ENCODE peak calls at places on chromosome 18, in seven cellular contexts. One of them, this sample, is unnamed.

GRCh38 chr18:39462436-39462835 is 1896.8 kb upstream of the CELF4 start:
- DNase-seq in lower lobe of right lung: no peak
- DNase-seq in GM13976: no peak
- DNase-seq in tibial artery: no peak
- DNase-seq in activated CD8-positive, alpha-beta memory T cell treated with anti-CD3 and anti-CD28 coated beads for 24 hours: no peak
- DNase-seq in nephron progenitor cell: no peak
- DNase-seq in activated CD4-positive, CD25-positive, alpha-beta regulatory T cell treated with anti-CD3 and anti-CD28 coated beads, Interleukin-2, amount 50 U/mL, for 72 hours: no peak
- DNase-seq in this sample: no peak

GRCh38 chr18:48932822-48933510 is 17.8 kb downstream of the SMAD7 start:
- DNase-seq in lower lobe of right lung: no peak
- DNase-seq in GM13976: no peak
- DNase-seq in tibial artery: peak; percentile 75
- DNase-seq in activated CD8-positive, alpha-beta memory T cell treated with anti-CD3 and anti-CD28 coated beads for 24 hours: no peak
- DNase-seq in nephron progenitor cell: no peak
- DNase-seq in activated CD4-positive, CD25-positive, alpha-beta regulatory T cell treated with anti-CD3 and anti-CD28 coated beads, Interleukin-2, amount 50 U/mL, for 72 hours: no peak
- DNase-seq in this sample: no peak

GRCh38 chr18:65439184-65439583 is 311.6 kb upstream of the CDH7 start:
- DNase-seq in lower lobe of right lung: no peak
- DNase-seq in GM13976: no peak
- DNase-seq in tibial artery: no peak
- DNase-seq in activated CD8-positive, alpha-beta memory T cell treated with anti-CD3 and anti-CD28 coated beads for 24 hours: no peak
- DNase-seq in nephron progenitor cell: no peak
- DNase-seq in activated CD4-positive, CD25-positive, alpha-beta regulatory T cell treated with anti-CD3 and anti-CD28 coated beads, Interleukin-2, amount 50 U/mL, for 72 hours: no peak
- DNase-seq in this sample: no peak

GRCh38 chr18:44742126-44742525 is 61.4 kb downstream of the SETBP1 start:
- DNase-seq in lower lobe of right lung: no peak
- DNase-seq in GM13976: no peak
- DNase-seq in tibial artery: no peak
- DNase-seq in activated CD8-positive, alpha-beta memory T cell treated with anti-CD3 and anti-CD28 coated beads for 24 hours: no peak
- DNase-seq in nephron progenitor cell: no peak
- DNase-seq in activated CD4-positive, CD25-positive, alpha-beta regulatory T cell treated with anti-CD3 and anti-CD28 coated beads, Interleukin-2, amount 50 U/mL, for 72 hours: no peak
- DNase-seq in this sample: no peak

GRCh38 chr18:939167-939566 is 34.5 kb downstream of the ADCYAP1 start:
- DNase-seq in lower lobe of right lung: no peak
- DNase-seq in GM13976: no peak
- DNase-seq in tibial artery: no peak
- DNase-seq in activated CD8-positive, alpha-beta memory T cell treated with anti-CD3 and anti-CD28 coated beads for 24 hours: no peak
- DNase-seq in nephron progenitor cell: no peak
- DNase-seq in activated CD4-positive, CD25-positive, alpha-beta regulatory T cell treated with anti-CD3 and anti-CD28 coated beads, Interleukin-2, amount 50 U/mL, for 72 hours: no peak
- DNase-seq in this sample: no peak

GRCh38 chr18:62867521-62867920 is 152.2 kb downstream of the PHLPP1 start:
- DNase-seq in lower lobe of right lung: no peak
- DNase-seq in GM13976: no peak
- DNase-seq in tibial artery: no peak
- DNase-seq in activated CD8-positive, alpha-beta memory T cell treated with anti-CD3 and anti-CD28 coated beads for 24 hours: no peak
- DNase-seq in nephron progenitor cell: no peak
- DNase-seq in activated CD4-positive, CD25-positive, alpha-beta regulatory T cell treated with anti-CD3 and anti-CD28 coated beads, Interleukin-2, amount 50 U/mL, for 72 hours: no peak
- DNase-seq in this sample: no peak

GRCh38 chr18:24560511-24560981 is 100.1 kb downstream of the HRH4 start:
- DNase-seq in lower lobe of right lung: no peak
- DNase-seq in GM13976: no peak
- DNase-seq in tibial artery: no peak
- DNase-seq in activated CD8-positive, alpha-beta memory T cell treated with anti-CD3 and anti-CD28 coated beads for 24 hours: no peak
- DNase-seq in nephron progenitor cell: peak; percentile 31
- DNase-seq in activated CD4-positive, CD25-positive, alpha-beta regulatory T cell treated with anti-CD3 and anti-CD28 coated beads, Interleukin-2, amount 50 U/mL, for 72 hours: no peak
- DNase-seq in this sample: no peak

GRCh38 chr18:25350561-25351201 is 1.3 kb downstream of the ZNF521 start:
- DNase-seq in lower lobe of right lung: peak; percentile 46
- DNase-seq in GM13976: peak; percentile 68
- DNase-seq in tibial artery: peak; percentile 77
- DNase-seq in activated CD8-positive, alpha-beta memory T cell treated with anti-CD3 and anti-CD28 coated beads for 24 hours: peak; percentile 59
- DNase-seq in nephron progenitor cell: peak; percentile 68
- DNase-seq in activated CD4-positive, CD25-positive, alpha-beta regulatory T cell treated with anti-CD3 and anti-CD28 coated beads, Interleukin-2, amount 50 U/mL, for 72 hours: no peak
- DNase-seq in this sample: peak; percentile 6

This sample was measured in activated gamma-delta T cell.